ENCODE peak calls at places on chromosomes 13 and 19, in nine cellular contexts. X, C, A, L, I, B, J, U and Q are unnamed samples.

GRCh38 chr19:40775632-40776022 is 306 bp downstream of the MIA start:
- DNase-seq in X (no peak), C (no peak), A (no peak), L (no peak), I (no peak), B (no peak), J (no peak), U (no peak), Q (no peak)

GRCh38 chr13:51794959-51795358 is 9.0 kb downstream of the DHRS12 start:
- DNase-seq in X (no peak), C (no peak), A (no peak), L (no peak), I (no peak), B (no peak), J (no peak), U (no peak), Q (no peak)

GRCh38 chr19:14112051-14112808 is 5.3 kb downstream of the PRKACA start:
- DNase-seq in X (no peak), C (no peak), A (no peak), L (no peak), I (no peak), B (no peak), J (no peak), U (no peak), Q (no peak)

GRCh38 chr19:4861147-4861546 is 6.3 kb downstream of the PLIN3 start:
- DNase-seq in X (no peak), C (no peak), A (no peak), L (peak; percentile 84), I (no peak), B (no peak), J (no peak), U (no peak), Q (no peak)

GRCh38 chr19:18392417-18392816 is 5.0 kb downstream of the LRRC25 start:
- DNase-seq in X (peak; percentile 4), C (no peak), A (no peak), L (no peak), I (no peak), B (no peak), J (no peak), U (no peak), Q (no peak)

GRCh38 chr19:1483979-1484428 is 5.0 kb upstream of the C19orf25 start:
- DNase-seq in X (no peak), C (no peak), A (no peak), L (no peak), I (no peak), B (no peak), J (no peak), U (no peak), Q (no peak)

GRCh38 chr13:30796833-30797601 is 61.7 kb downstream of the ALOX5AP start:
- DNase-seq in X (no peak), C (no peak), A (no peak), L (no peak), I (peak; percentile 60), B (no peak), J (no peak), U (no peak), Q (no peak)

GRCh38 chr19:56946164-56946563 is 105.6 kb upstream of the PEG3 start:
- DNase-seq in X (no peak), C (peak; percentile 78), A (no peak), L (no peak), I (no peak), B (no peak), J (no peak), U (no peak), Q (no peak)

GRCh38 chr13:99967884-99968520 is 3.6 kb downstream of the ZIC5 start:
- DNase-seq in X (no peak), C (no peak), A (peak; percentile 54), L (no peak), I (no peak), B (no peak), J (no peak), U (no peak), Q (no peak)

GRCh38 chr19:38037151-38037611 is 130.2 kb downstream of the SIPA1L3 start:
- DNase-seq in X (no peak), C (peak; percentile 66), A (no peak), L (no peak), I (no peak), B (no peak), J (no peak), U (no peak), Q (no peak)

GRCh38 chr13:45512148-45512498 is 47.4 kb downstream of the COG3 start:
- DNase-seq in X (no peak), C (no peak), A (no peak), L (no peak), I (no peak), B (no peak), J (no peak), U (no peak), Q (no peak)

GRCh38 chr19:38293281-38293680 is 10.8 kb upstream of the C19orf33 start:
- DNase-seq in X (no peak), C (no peak), A (no peak), L (no peak), I (no peak), B (no peak), J (no peak), U (no peak), Q (no peak)

GRCh38 chr19:16324064-16324383 is 602 bp upstream of the KLF2 start:
- DNase-seq in X (no peak), C (no peak), A (no peak), L (no peak), I (no peak), B (no peak), J (no peak), U (no peak), Q (no peak)

GRCh38 chr19:42334697-42335373 is 9.4 kb downstream of the MEGF8 start:
- DNase-seq in X (no peak), C (no peak), A (no peak), L (no peak), I (no peak), B (no peak), J (no peak), U (no peak), Q (no peak)